ENCODE peak calls at places on chromosomes 3 and 15, in five cellular contexts. One of them, this sample, is unnamed.

GRCh38 chr15:79898369-79898768 is 1.6 kb upstream of the MTHFS start:
- DNase-seq in SJCRH30: no peak
- DNase-seq in thyroid gland: no peak
- DNase-seq in thoracic aorta: no peak
- DNase-seq in CD8-positive, alpha-beta memory T cell: no peak
- DNase-seq in this sample: no peak

GRCh38 chr3:13141183-13141582 is 68.0 kb upstream of the IQSEC1 start:
- DNase-seq in thoracic aorta: no peak
- DNase-seq in CD8-positive, alpha-beta memory T cell: no peak
- DNase-seq in SJCRH30: no peak
- DNase-seq in thyroid gland: no peak
- DNase-seq in this sample: no peak

GRCh38 chr15:68383161-68384074 is 48.5 kb downstream of the ITGA11 start:
- DNase-seq in CD8-positive, alpha-beta memory T cell: no peak
- DNase-seq in thyroid gland: no peak
- DNase-seq in thoracic aorta: no peak
- DNase-seq in SJCRH30: peak; percentile 81
- DNase-seq in this sample: peak; percentile 57

GRCh38 chr3:10935846-10936631 is 56.5 kb upstream of the SLC6A1 start:
- DNase-seq in SJCRH30: peak; percentile 51
- DNase-seq in thyroid gland: no peak
- DNase-seq in thoracic aorta: no peak
- DNase-seq in CD8-positive, alpha-beta memory T cell: no peak
- DNase-seq in this sample: peak; percentile 19

GRCh38 chr3:5423523-5423922 is 236.0 kb downstream of the EDEM1 start:
- DNase-seq in thoracic aorta: no peak
- DNase-seq in thyroid gland: no peak
- DNase-seq in CD8-positive, alpha-beta memory T cell: no peak
- DNase-seq in SJCRH30: no peak
- DNase-seq in this sample: no peak

GRCh38 chr3:61172684-61173083 is 78.6 kb downstream of the FHIT start:
- DNase-seq in thoracic aorta: no peak
- DNase-seq in thyroid gland: no peak
- DNase-seq in CD8-positive, alpha-beta memory T cell: no peak
- DNase-seq in SJCRH30: peak; percentile 3
- DNase-seq in this sample: peak; percentile 37

GRCh38 chr3:59750391-59750790 is 700.6 kb upstream of the CFAP20DC start:
- DNase-seq in thoracic aorta: no peak
- DNase-seq in thyroid gland: no peak
- DNase-seq in CD8-positive, alpha-beta memory T cell: no peak
- DNase-seq in SJCRH30: no peak
- DNase-seq in this sample: no peak

GRCh38 chr3:4904801-4905695 is 74.2 kb upstream of the BHLHE40 start:
- DNase-seq in CD8-positive, alpha-beta memory T cell: no peak
- DNase-seq in thoracic aorta: no peak
- DNase-seq in SJCRH30: no peak
- DNase-seq in thyroid gland: no peak
- DNase-seq in this sample: no peak

GRCh38 chr3:194142156-194142910 is 6.4 kb downstream of the HES1 start:
- DNase-seq in thyroid gland: peak; percentile 29
- DNase-seq in CD8-positive, alpha-beta memory T cell: no peak
- DNase-seq in thoracic aorta: no peak
- DNase-seq in SJCRH30: peak; percentile 53
- DNase-seq in this sample: no peak

GRCh38 chr15:98966036-98966787 is 41.4 kb downstream of the PGPEP1L start:
- DNase-seq in CD8-positive, alpha-beta memory T cell: no peak
- DNase-seq in thyroid gland: no peak
- DNase-seq in SJCRH30: peak; percentile 61
- DNase-seq in thoracic aorta: no peak
- DNase-seq in this sample: no peak

GRCh38 chr3:194384569-194385001 is 14.5 kb downstream of the GP5 start:
- DNase-seq in thoracic aorta: no peak
- DNase-seq in thyroid gland: no peak
- DNase-seq in SJCRH30: no peak
- DNase-seq in CD8-positive, alpha-beta memory T cell: no peak
- DNase-seq in this sample: no peak

GRCh38 chr3:183492849-183493179 is 62.7 kb downstream of the KLHL6 start:
- DNase-seq in thyroid gland: no peak
- DNase-seq in SJCRH30: no peak
- DNase-seq in CD8-positive, alpha-beta memory T cell: no peak
- DNase-seq in thoracic aorta: no peak
- DNase-seq in this sample: no peak

GRCh38 chr3:9169326-9169725 is 80.1 kb downstream of the SRGAP3 start:
- DNase-seq in thyroid gland: no peak
- DNase-seq in SJCRH30: no peak
- DNase-seq in CD8-positive, alpha-beta memory T cell: no peak
- DNase-seq in thoracic aorta: no peak
- DNase-seq in this sample: no peak

GRCh38 chr3:141110322-141110721 is 59.2 kb downstream of the SPSB4 start:
- DNase-seq in CD8-positive, alpha-beta memory T cell: no peak
- DNase-seq in thoracic aorta: no peak
- DNase-seq in SJCRH30: no peak
- DNase-seq in thyroid gland: no peak
- DNase-seq in this sample: no peak

GRCh38 chr15:70027518-70027917 is 70.2 kb downstream of the TLE3 start:
- DNase-seq in thyroid gland: no peak
- DNase-seq in thoracic aorta: no peak
- DNase-seq in SJCRH30: no peak
- DNase-seq in CD8-positive, alpha-beta memory T cell: no peak
- DNase-seq in this sample: no peak

GRCh38 chr3:155308831-155309230 is 15.3 kb upstream of the STRIT1 start:
- DNase-seq in SJCRH30: no peak
- DNase-seq in CD8-positive, alpha-beta memory T cell: no peak
- DNase-seq in thyroid gland: no peak
- DNase-seq in thoracic aorta: no peak
- DNase-seq in this sample: no peak

GRCh38 chr3:127536818-127537810 is 53.4 kb downstream of the TPRA1 start:
- DNase-seq in CD8-positive, alpha-beta memory T cell: no peak
- DNase-seq in thyroid gland: no peak
- DNase-seq in SJCRH30: no peak
- DNase-seq in thoracic aorta: no peak
- DNase-seq in this sample: no peak

GRCh38 chr15:58457466-58457965 is 25.7 kb downstream of the LIPC start:
- DNase-seq in SJCRH30: peak; percentile 53
- DNase-seq in thyroid gland: no peak
- DNase-seq in thoracic aorta: no peak
- DNase-seq in CD8-positive, alpha-beta memory T cell: no peak
- DNase-seq in this sample: no peak

GRCh38 chr3:59212128-59212764 is 162.4 kb upstream of the CFAP20DC start:
- DNase-seq in CD8-positive, alpha-beta memory T cell: no peak
- DNase-seq in SJCRH30: peak; percentile 56
- DNase-seq in thyroid gland: no peak
- DNase-seq in thoracic aorta: no peak
- DNase-seq in this sample: no peak

GRCh38 chr3:138257986-138258385 is 70.9 kb downstream of the ARMC8 start:
- DNase-seq in thoracic aorta: no peak
- DNase-seq in thyroid gland: no peak
- DNase-seq in CD8-positive, alpha-beta memory T cell: no peak
- DNase-seq in SJCRH30: no peak
- DNase-seq in this sample: no peak

GRCh38 chr3:64321747-64322146 is 96.5 kb upstream of the PRICKLE2 start:
- DNase-seq in thoracic aorta: no peak
- DNase-seq in SJCRH30: no peak
- DNase-seq in CD8-positive, alpha-beta memory T cell: no peak
- DNase-seq in thyroid gland: peak; percentile 46
- DNase-seq in this sample: peak; percentile 38

GRCh38 chr3:174191380-174191779 is 667.8 kb upstream of the NAALADL2 start:
- DNase-seq in SJCRH30: no peak
- DNase-seq in CD8-positive, alpha-beta memory T cell: no peak
- DNase-seq in thoracic aorta: no peak
- DNase-seq in thyroid gland: no peak
- DNase-seq in this sample: no peak

GRCh38 chr3:120982608-120983320 is 74.8 kb downstream of the STXBP5L start:
- DNase-seq in CD8-positive, alpha-beta memory T cell: no peak
- DNase-seq in thoracic aorta: no peak
- DNase-seq in thyroid gland: no peak
- DNase-seq in SJCRH30: no peak
- DNase-seq in this sample: no peak

GRCh38 chr3:43144811-43145490 is 39.1 kb upstream of the POMGNT2 start:
- DNase-seq in CD8-positive, alpha-beta memory T cell: no peak
- DNase-seq in thyroid gland: no peak
- DNase-seq in SJCRH30: no peak
- DNase-seq in thoracic aorta: no peak
- DNase-seq in this sample: no peak

GRCh38 chr3:196322-197153 is at the start of gene CHL1:
- DNase-seq in CD8-positive, alpha-beta memory T cell: no peak
- DNase-seq in SJCRH30: no peak
- DNase-seq in thyroid gland: no peak
- DNase-seq in thoracic aorta: no peak
- DNase-seq in this sample: no peak

GRCh38 chr3:169659858-169660614 is 3.5 kb downstream of the MECOM start:
- DNase-seq in SJCRH30: no peak
- DNase-seq in CD8-positive, alpha-beta memory T cell: no peak
- DNase-seq in thyroid gland: no peak
- DNase-seq in thoracic aorta: no peak
- DNase-seq in this sample: no peak

GRCh38 chr3:169662215-169663070 is 1.1 kb downstream of the MECOM start:
- DNase-seq in thoracic aorta: peak; percentile 35
- DNase-seq in thyroid gland: peak; percentile 58
- DNase-seq in SJCRH30: peak; percentile 87
- DNase-seq in CD8-positive, alpha-beta memory T cell: no peak
- DNase-seq in this sample: peak; percentile 83

GRCh38 chr3:169661567-169662214 is 1.8 kb downstream of the MECOM start:
- DNase-seq in thyroid gland: peak; percentile 22
- DNase-seq in thoracic aorta: no peak
- DNase-seq in CD8-positive, alpha-beta memory T cell: no peak
- DNase-seq in SJCRH30: peak; percentile 76
- DNase-seq in this sample: peak; percentile 46

GRCh38 chr3:169659096-169659521 is 4.4 kb downstream of the MECOM start:
- DNase-seq in thoracic aorta: no peak
- DNase-seq in thyroid gland: no peak
- DNase-seq in SJCRH30: no peak
- DNase-seq in CD8-positive, alpha-beta memory T cell: no peak
- DNase-seq in this sample: no peak

DNA sequence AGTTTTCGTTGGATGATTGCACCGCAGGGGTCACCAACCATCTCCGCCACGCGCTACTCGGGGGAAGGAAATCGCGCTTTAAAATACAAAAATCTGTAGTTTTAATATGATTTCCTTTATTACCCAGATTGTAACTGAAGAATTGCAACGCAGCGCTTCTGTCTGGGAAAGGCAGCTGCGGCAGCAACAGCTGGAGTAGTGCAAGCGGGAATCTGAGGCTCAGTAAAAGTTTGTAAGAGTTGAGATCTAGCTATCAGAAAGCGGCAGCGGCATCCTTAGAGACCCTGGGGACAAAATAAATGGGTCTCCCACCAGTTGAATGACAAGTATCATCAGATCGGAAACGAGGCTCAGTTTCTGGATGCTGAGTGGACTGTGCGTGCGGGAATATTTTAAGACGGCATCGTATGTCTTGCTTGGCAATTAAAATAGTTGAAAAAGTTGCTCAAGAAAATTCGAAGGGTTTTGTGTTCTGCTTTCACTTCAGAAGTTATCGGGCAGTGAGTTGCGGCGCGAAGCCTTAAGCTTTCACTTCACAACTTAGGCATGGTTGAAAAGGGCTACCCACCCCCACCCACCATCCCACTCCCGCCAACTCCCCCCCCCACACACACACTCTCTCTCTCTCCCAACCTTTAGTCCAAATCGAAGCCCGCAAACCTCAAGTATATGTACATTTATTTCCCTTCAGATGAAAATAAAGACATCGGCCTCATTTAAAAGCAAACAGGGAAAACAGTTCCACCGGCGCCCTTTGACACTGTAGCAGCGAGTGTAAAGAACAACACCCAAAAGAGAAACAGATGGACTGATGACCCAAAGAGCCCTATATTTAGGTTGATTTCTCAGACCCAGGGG is 2.6 kb downstream of the MECOM start:
- DNase-seq in thyroid gland: no peak
- DNase-seq in thoracic aorta: no peak
- DNase-seq in CD8-positive, alpha-beta memory T cell: no peak
- DNase-seq in SJCRH30: peak; percentile 32
- DNase-seq in this sample: no peak
- H3K4me1 ChIP-seq in thyroid gland: peaks cover 19% of the 10 kb centered on the region
- H3K4me1 ChIP-seq in thoracic aorta: peaks cover 5% of the 10 kb centered on the region
- H3K4me1 ChIP-seq in CD8-positive, alpha-beta memory T cell: peaks cover 39% of the 10 kb centered on the region
- H3K4me1 ChIP-seq in SJCRH30: peaks cover 8% of the 10 kb centered on the region
- H3K4me1 ChIP-seq in this sample: peaks cover 3% of the 10 kb centered on the region

GRCh38 chr3:152305075-152305474 is 36.3 kb downstream of the MBNL1 start:
- DNase-seq in thoracic aorta: no peak
- DNase-seq in CD8-positive, alpha-beta memory T cell: no peak
- DNase-seq in SJCRH30: no peak
- DNase-seq in thyroid gland: no peak
- DNase-seq in this sample: no peak

GRCh38 chr3:152301745-152302181 is 33.0 kb downstream of the MBNL1 start:
- DNase-seq in CD8-positive, alpha-beta memory T cell: no peak
- DNase-seq in thoracic aorta: no peak
- DNase-seq in SJCRH30: no peak
- DNase-seq in thyroid gland: no peak
- DNase-seq in this sample: no peak

GRCh38 chr3:152300029-152300764 is 31.5 kb downstream of the MBNL1 start:
- DNase-seq in CD8-positive, alpha-beta memory T cell: no peak
- DNase-seq in SJCRH30: no peak
- DNase-seq in thyroid gland: no peak
- DNase-seq in thoracic aorta: no peak
- DNase-seq in this sample: no peak

GRCh38 chr3:152304160-152304559 is 35.4 kb downstream of the MBNL1 start:
- DNase-seq in thoracic aorta: no peak
- DNase-seq in SJCRH30: no peak
- DNase-seq in thyroid gland: no peak
- DNase-seq in CD8-positive, alpha-beta memory T cell: no peak
- DNase-seq in this sample: no peak

GRCh38 chr3:152302521-152303021 is 33.8 kb downstream of the MBNL1 start:
- DNase-seq in thoracic aorta: no peak
- DNase-seq in thyroid gland: peak; percentile 63
- DNase-seq in CD8-positive, alpha-beta memory T cell: no peak
- DNase-seq in SJCRH30: peak; percentile 53
- DNase-seq in this sample: no peak
- H3K4me1 ChIP-seq in thoracic aorta: peaks cover 72% of the 10 kb centered on the region
- H3K4me1 ChIP-seq in thyroid gland: peaks cover 54% of the 10 kb centered on the region
- H3K4me1 ChIP-seq in CD8-positive, alpha-beta memory T cell: peaks cover 99% of the 10 kb centered on the region
- H3K4me1 ChIP-seq in SJCRH30: peaks cover 10% of the 10 kb centered on the region
- H3K4me1 ChIP-seq in this sample: peaks cover 63% of the 10 kb centered on the region

GRCh38 chr3:171839270-171839669 is 3.9 kb upstream of the TMEM212 start:
- DNase-seq in thyroid gland: no peak
- DNase-seq in CD8-positive, alpha-beta memory T cell: no peak
- DNase-seq in SJCRH30: no peak
- DNase-seq in thoracic aorta: no peak
- DNase-seq in this sample: no peak
- H3K4me1 ChIP-seq in thyroid gland: peaks cover 14% of the 10 kb centered on the region
- H3K4me1 ChIP-seq in CD8-positive, alpha-beta memory T cell: no peaks in the 10 kb centered on the region
- H3K4me1 ChIP-seq in SJCRH30: peaks cover 37% of the 10 kb centered on the region
- H3K4me1 ChIP-seq in thoracic aorta: no peaks in the 10 kb centered on the region
- H3K4me1 ChIP-seq in this sample: peaks cover 12% of the 10 kb centered on the region

GRCh38 chr3:186920301-186920700 is 10.0 kb upstream of the ST6GAL1 start:
- DNase-seq in thyroid gland: no peak
- DNase-seq in SJCRH30: peak; percentile 27
- DNase-seq in thoracic aorta: no peak
- DNase-seq in CD8-positive, alpha-beta memory T cell: no peak
- DNase-seq in this sample: no peak

GRCh38 chr3:186923241-186923640 is 7.1 kb upstream of the ST6GAL1 start:
- DNase-seq in CD8-positive, alpha-beta memory T cell: no peak
- DNase-seq in thyroid gland: no peak
- DNase-seq in thoracic aorta: no peak
- DNase-seq in SJCRH30: no peak
- DNase-seq in this sample: no peak

GRCh38 chr3:186921578-186921977 is 8.7 kb upstream of the ST6GAL1 start:
- DNase-seq in thyroid gland: no peak
- DNase-seq in CD8-positive, alpha-beta memory T cell: no peak
- DNase-seq in SJCRH30: peak; percentile 64
- DNase-seq in thoracic aorta: no peak
- DNase-seq in this sample: no peak

GRCh38 chr3:186922224-186922623 is 8.1 kb upstream of the ST6GAL1 start:
- DNase-seq in SJCRH30: no peak
- DNase-seq in thoracic aorta: no peak
- DNase-seq in CD8-positive, alpha-beta memory T cell: no peak
- DNase-seq in thyroid gland: no peak
- DNase-seq in this sample: no peak

GRCh38 chr3:186922790-186923189 is 7.5 kb upstream of the ST6GAL1 start:
- DNase-seq in thyroid gland: no peak
- DNase-seq in SJCRH30: no peak
- DNase-seq in thoracic aorta: no peak
- DNase-seq in CD8-positive, alpha-beta memory T cell: no peak
- DNase-seq in this sample: no peak
- H3K4me1 ChIP-seq in thyroid gland: no peaks in the 10 kb centered on the region
- H3K4me1 ChIP-seq in SJCRH30: peaks cover 2% of the 10 kb centered on the region
- H3K4me1 ChIP-seq in thoracic aorta: no peaks in the 10 kb centered on the region
- H3K4me1 ChIP-seq in CD8-positive, alpha-beta memory T cell: peaks cover 4% of the 10 kb centered on the region
- H3K4me1 ChIP-seq in this sample: no peaks in the 10 kb centered on the region

This sample was measured in Caco-2.